ENCODE peak calls at places on chromosomes 6 and 20, in six cellular contexts. One of them, this sample, is unnamed.

GRCh38 chr6:24113891-24114290 is 12.1 kb upstream of the NRSN1 start:
- DNase-seq in fibroblast of lung: no peak
- DNase-seq in tibial nerve: no peak
- DNase-seq in lung: no peak
- DNase-seq in effector memory CD4-positive, alpha-beta T cell: no peak
- DNase-seq in breast epithelium: no peak
- DNase-seq in this sample: no peak

GRCh38 chr6:109188115-109188411 is 92.8 kb downstream of the CEP57L1 start:
- DNase-seq in lung: no peak
- DNase-seq in effector memory CD4-positive, alpha-beta T cell: no peak
- DNase-seq in tibial nerve: no peak
- DNase-seq in breast epithelium: no peak
- DNase-seq in fibroblast of lung: no peak
- DNase-seq in this sample: no peak

GRCh38 chr20:63381781-63382431 is 20.8 kb upstream of the CHRNA4 start:
- DNase-seq in lung: no peak
- DNase-seq in effector memory CD4-positive, alpha-beta T cell: no peak
- DNase-seq in fibroblast of lung: no peak
- DNase-seq in breast epithelium: no peak
- DNase-seq in tibial nerve: no peak
- DNase-seq in this sample: no peak

GRCh38 chr6:44339301-44339700 is 3.1 kb upstream of the SPATS1 start:
- DNase-seq in breast epithelium: no peak
- DNase-seq in effector memory CD4-positive, alpha-beta T cell: no peak
- DNase-seq in tibial nerve: peak; percentile 79
- DNase-seq in lung: no peak
- DNase-seq in fibroblast of lung: no peak
- DNase-seq in this sample: no peak

GRCh38 chr6:54935739-54936138 is 89.2 kb downstream of the FAM83B start:
- DNase-seq in lung: no peak
- DNase-seq in tibial nerve: no peak
- DNase-seq in fibroblast of lung: peak; percentile 75
- DNase-seq in breast epithelium: no peak
- DNase-seq in effector memory CD4-positive, alpha-beta T cell: no peak
- DNase-seq in this sample: no peak

GRCh38 chr6:27812805-27813626 is 99.2 kb downstream of the OR2B2 start:
- DNase-seq in effector memory CD4-positive, alpha-beta T cell: no peak
- DNase-seq in lung: no peak
- DNase-seq in fibroblast of lung: no peak
- DNase-seq in tibial nerve: no peak
- DNase-seq in breast epithelium: no peak
- DNase-seq in this sample: no peak

GRCh38 chr20:4569092-4569491 is 152.6 kb upstream of the PRND start:
- DNase-seq in fibroblast of lung: no peak
- DNase-seq in effector memory CD4-positive, alpha-beta T cell: no peak
- DNase-seq in breast epithelium: no peak
- DNase-seq in lung: no peak
- DNase-seq in tibial nerve: no peak
- DNase-seq in this sample: no peak

GRCh38 chr20:49161428-49162152 is 26.5 kb downstream of the STAU1 start:
- DNase-seq in breast epithelium: no peak
- DNase-seq in tibial nerve: no peak
- DNase-seq in lung: no peak
- DNase-seq in fibroblast of lung: no peak
- DNase-seq in effector memory CD4-positive, alpha-beta T cell: no peak
- DNase-seq in this sample: no peak

GRCh38 chr20:916825-917224 is 691 bp upstream of the ANGPT4 start:
- DNase-seq in effector memory CD4-positive, alpha-beta T cell: no peak
- DNase-seq in fibroblast of lung: no peak
- DNase-seq in lung: no peak
- DNase-seq in breast epithelium: no peak
- DNase-seq in tibial nerve: no peak
- DNase-seq in this sample: no peak

GRCh38 chr6:3226422-3227362 is 761 bp downstream of the TUBB2B start:
- DNase-seq in breast epithelium: no peak
- DNase-seq in effector memory CD4-positive, alpha-beta T cell: no peak
- DNase-seq in lung: no peak
- DNase-seq in fibroblast of lung: no peak
- DNase-seq in tibial nerve: no peak
- DNase-seq in this sample: peak; percentile 73

GRCh38 chr20:14210146-14210545 is 127.3 kb downstream of the FLRT3 start:
- DNase-seq in effector memory CD4-positive, alpha-beta T cell: no peak
- DNase-seq in lung: no peak
- DNase-seq in tibial nerve: no peak
- DNase-seq in fibroblast of lung: no peak
- DNase-seq in breast epithelium: no peak
- DNase-seq in this sample: no peak

GRCh38 chr6:152295346-152295745 is 341.8 kb downstream of the SYNE1 start:
- DNase-seq in breast epithelium: no peak
- DNase-seq in effector memory CD4-positive, alpha-beta T cell: no peak
- DNase-seq in lung: peak; percentile 32
- DNase-seq in fibroblast of lung: peak; percentile 99
- DNase-seq in tibial nerve: peak; percentile 48
- DNase-seq in this sample: no peak

GRCh38 chr6:41284726-41285125 is 1.8 kb downstream of the TREM1 start:
- DNase-seq in effector memory CD4-positive, alpha-beta T cell: no peak
- DNase-seq in lung: peak; percentile 73
- DNase-seq in breast epithelium: no peak
- DNase-seq in tibial nerve: no peak
- DNase-seq in fibroblast of lung: peak; percentile 14
- DNase-seq in this sample: no peak

DNA sequence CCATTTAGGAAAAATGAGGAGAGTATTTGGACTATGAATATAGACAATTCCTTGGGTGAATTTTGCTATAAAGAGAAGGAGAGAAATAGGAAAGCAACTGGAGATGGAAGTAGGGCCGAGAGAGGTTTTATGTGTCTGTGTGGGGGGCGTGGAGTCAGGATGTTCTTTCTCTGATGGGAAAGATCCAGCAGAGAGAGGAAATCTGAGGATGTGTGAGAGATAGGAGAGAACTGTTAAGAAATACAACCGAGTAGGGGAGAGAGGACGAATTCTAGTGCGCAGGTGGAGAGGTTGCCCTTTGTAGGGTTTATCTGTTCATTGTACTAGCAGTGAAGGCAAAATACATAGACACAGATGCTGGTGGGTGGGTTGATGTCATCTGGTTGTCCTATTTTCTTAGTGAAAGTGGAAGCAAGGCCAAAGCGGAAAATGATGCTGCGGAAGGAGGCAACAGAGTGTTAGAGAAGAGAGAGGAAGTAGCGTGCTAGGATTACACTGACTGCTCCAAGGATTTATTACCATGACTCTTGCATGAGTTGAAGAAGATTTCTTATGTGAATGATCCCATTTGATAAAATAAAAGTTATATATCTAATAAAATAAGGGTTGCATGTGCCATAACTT is 57.7 kb downstream of the CLVS2 start:
- DNase-seq in lung: no peak
- DNase-seq in breast epithelium: no peak
- DNase-seq in tibial nerve: no peak
- DNase-seq in effector memory CD4-positive, alpha-beta T cell: no peak
- DNase-seq in fibroblast of lung: no peak
- DNase-seq in this sample: no peak
- H3K27ac ChIP-seq in lung: no peak overlapping the region
- H3K27ac ChIP-seq in breast epithelium: no peak overlapping the region
- H3K27ac ChIP-seq in tibial nerve: no peak overlapping the region
- H3K27ac ChIP-seq in effector memory CD4-positive, alpha-beta T cell: no peak overlapping the region
- H3K27ac ChIP-seq in fibroblast of lung: no peak overlapping the region
- H3K27ac ChIP-seq in this sample: no peak overlapping the region

GRCh38 chr6:21193790-21194189 is 399.8 kb upstream of the SOX4 start:
- DNase-seq in breast epithelium: no peak
- DNase-seq in lung: no peak
- DNase-seq in effector memory CD4-positive, alpha-beta T cell: no peak
- DNase-seq in tibial nerve: no peak
- DNase-seq in fibroblast of lung: no peak
- DNase-seq in this sample: no peak

GRCh38 chr6:21189721-21190120 is 403.8 kb upstream of the SOX4 start:
- DNase-seq in tibial nerve: no peak
- DNase-seq in breast epithelium: no peak
- DNase-seq in lung: no peak
- DNase-seq in fibroblast of lung: no peak
- DNase-seq in effector memory CD4-positive, alpha-beta T cell: no peak
- DNase-seq in this sample: no peak

GRCh38 chr6:21188505-21189223 is 404.9 kb upstream of the SOX4 start:
- DNase-seq in lung: no peak
- DNase-seq in fibroblast of lung: no peak
- DNase-seq in breast epithelium: no peak
- DNase-seq in tibial nerve: no peak
- DNase-seq in effector memory CD4-positive, alpha-beta T cell: no peak
- DNase-seq in this sample: no peak

GRCh38 chr6:21187485-21187884 is 406.1 kb upstream of the SOX4 start:
- DNase-seq in lung: no peak
- DNase-seq in tibial nerve: no peak
- DNase-seq in effector memory CD4-positive, alpha-beta T cell: no peak
- DNase-seq in breast epithelium: no peak
- DNase-seq in fibroblast of lung: no peak
- DNase-seq in this sample: no peak

DNA sequence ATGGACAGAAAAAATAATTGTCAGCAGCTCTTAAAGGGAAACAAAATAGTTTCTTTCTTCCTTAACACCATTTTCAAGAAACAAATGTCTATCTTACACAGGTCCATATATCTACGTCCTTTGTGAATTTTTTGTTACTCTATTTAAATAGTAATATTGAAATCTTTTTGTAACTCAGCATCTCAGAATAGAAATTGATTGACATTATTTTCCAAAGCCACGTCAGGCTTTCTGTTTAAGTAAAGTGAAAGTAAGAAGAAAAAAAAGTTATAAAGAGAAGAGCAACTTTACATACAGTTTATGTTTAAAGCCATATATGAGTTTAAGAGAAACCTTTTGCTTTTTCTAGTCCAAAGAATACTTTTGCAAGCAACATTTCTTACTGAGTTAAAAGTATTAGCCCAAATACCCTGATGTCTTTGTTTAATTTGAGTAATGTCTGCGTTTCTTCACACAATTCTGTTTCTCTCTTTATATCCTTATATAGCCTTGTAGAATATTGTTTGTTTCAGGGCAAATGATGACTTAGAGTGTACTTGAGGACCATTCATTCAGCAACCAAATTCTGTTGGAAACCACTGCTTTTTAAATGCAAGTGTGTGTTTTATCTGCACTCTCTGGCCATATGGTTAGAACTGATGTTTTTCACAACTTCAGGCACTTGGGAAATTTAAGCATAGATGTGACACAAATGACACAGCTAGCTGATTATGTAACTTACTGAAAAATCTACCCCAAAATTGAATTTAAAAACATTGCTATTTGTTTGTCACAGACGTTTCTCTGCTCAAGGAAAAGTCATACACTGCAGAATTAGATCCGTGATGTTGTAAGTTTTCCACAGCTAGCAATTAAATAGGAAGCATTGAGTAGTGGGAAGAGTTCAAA is 402.6 kb upstream of the SOX4 start:
- DNase-seq in lung: no peak
- DNase-seq in tibial nerve: no peak
- DNase-seq in fibroblast of lung: peak; percentile 44
- DNase-seq in breast epithelium: no peak
- DNase-seq in effector memory CD4-positive, alpha-beta T cell: no peak
- DNase-seq in this sample: no peak
- H3K4me3 ChIP-seq in lung: no peak overlapping the region
- H3K4me3 ChIP-seq in tibial nerve: no peak overlapping the region
- H3K4me3 ChIP-seq in fibroblast of lung: no peak overlapping the region
- H3K4me3 ChIP-seq in breast epithelium: no peak overlapping the region
- H3K4me3 ChIP-seq in effector memory CD4-positive, alpha-beta T cell: no peak overlapping the region
- H3K4me3 ChIP-seq in this sample: no peak overlapping the region

DNA sequence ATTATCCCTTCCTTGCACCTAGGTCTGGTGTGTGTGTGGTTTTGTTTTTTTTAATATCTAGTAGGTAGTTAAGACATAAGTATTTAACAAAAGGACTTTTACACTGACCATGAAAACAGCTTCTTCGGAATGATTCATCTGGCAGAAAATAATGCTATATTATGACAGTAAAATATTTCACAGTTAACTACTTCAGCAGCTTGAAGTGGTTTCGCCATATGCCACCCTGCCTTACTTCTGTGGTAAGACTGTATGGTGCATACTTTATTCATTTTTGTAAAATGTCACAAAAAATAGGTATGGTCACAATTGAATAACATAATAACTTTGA is 868 bp upstream of the PTPRK start:
- DNase-seq in lung: no peak
- DNase-seq in effector memory CD4-positive, alpha-beta T cell: no peak
- DNase-seq in tibial nerve: no peak
- DNase-seq in breast epithelium: no peak
- DNase-seq in fibroblast of lung: peak; percentile 69
- DNase-seq in this sample: no peak
- H3K4me1 ChIP-seq in lung: no peaks in the 10 kb centered on the region
- H3K4me1 ChIP-seq in effector memory CD4-positive, alpha-beta T cell: peaks cover 17% of the 10 kb centered on the region
- H3K4me1 ChIP-seq in tibial nerve: no peaks in the 10 kb centered on the region
- H3K4me1 ChIP-seq in breast epithelium: no peaks in the 10 kb centered on the region
- H3K4me1 ChIP-seq in fibroblast of lung: peaks cover 16% of the 10 kb centered on the region
- H3K4me1 ChIP-seq in this sample: peaks cover 11% of the 10 kb centered on the region

GRCh38 chr6:125533710-125534397 is 215.6 kb upstream of the HEY2 start:
- DNase-seq in effector memory CD4-positive, alpha-beta T cell: no peak
- DNase-seq in tibial nerve: no peak
- DNase-seq in lung: no peak
- DNase-seq in breast epithelium: no peak
- DNase-seq in fibroblast of lung: no peak
- DNase-seq in this sample: no peak

GRCh38 chr6:125537090-125537489 is 212.3 kb upstream of the HEY2 start:
- DNase-seq in breast epithelium: no peak
- DNase-seq in lung: no peak
- DNase-seq in effector memory CD4-positive, alpha-beta T cell: no peak
- DNase-seq in fibroblast of lung: no peak
- DNase-seq in tibial nerve: no peak
- DNase-seq in this sample: no peak

GRCh38 chr6:125529061-125529460 is 220.4 kb upstream of the HEY2 start:
- DNase-seq in lung: no peak
- DNase-seq in breast epithelium: no peak
- DNase-seq in tibial nerve: no peak
- DNase-seq in fibroblast of lung: no peak
- DNase-seq in effector memory CD4-positive, alpha-beta T cell: no peak
- DNase-seq in this sample: no peak

GRCh38 chr6:125539892-125540291 is 209.5 kb upstream of the HEY2 start:
- DNase-seq in effector memory CD4-positive, alpha-beta T cell: no peak
- DNase-seq in lung: no peak
- DNase-seq in breast epithelium: no peak
- DNase-seq in fibroblast of lung: no peak
- DNase-seq in tibial nerve: no peak
- DNase-seq in this sample: no peak

DNA sequence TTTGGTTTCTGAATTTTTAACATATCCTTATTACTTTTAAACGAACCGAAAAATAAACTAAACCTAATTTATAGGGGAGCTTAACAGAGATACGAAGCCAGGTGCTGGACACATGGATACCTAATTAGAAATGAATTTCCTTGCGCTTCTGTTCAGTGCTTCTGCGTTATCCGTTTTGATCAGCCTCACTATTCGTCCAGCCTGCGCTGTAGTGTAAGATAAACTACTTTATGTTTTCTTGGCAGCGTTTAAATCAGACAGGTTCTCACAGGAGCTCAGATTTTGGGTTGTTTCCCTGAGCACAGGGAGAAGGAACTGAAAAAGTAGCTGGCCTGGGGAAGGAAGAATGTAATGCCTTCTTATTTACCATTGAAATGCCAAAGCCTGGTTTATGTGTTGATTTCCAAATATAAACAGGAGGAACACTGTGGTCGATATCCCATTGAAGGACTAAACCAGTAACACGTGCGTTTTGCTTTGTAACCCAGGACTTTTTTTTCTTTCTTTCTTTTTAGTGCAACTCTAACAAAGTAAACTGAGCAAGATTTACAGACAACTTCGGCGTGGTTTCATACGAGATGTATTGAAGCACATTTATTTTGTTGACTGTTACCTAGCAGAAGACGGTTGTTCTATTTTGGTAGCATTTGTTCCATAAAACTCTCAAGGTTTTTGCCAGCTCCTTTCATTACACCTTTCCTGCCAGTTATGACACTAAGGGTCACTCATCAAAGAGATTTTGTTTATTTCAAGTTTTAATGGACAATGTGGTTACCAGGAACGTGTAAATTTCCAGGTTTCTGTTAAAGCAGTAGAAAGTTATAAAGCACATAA is 214.8 kb upstream of the HEY2 start:
- DNase-seq in fibroblast of lung: no peak
- DNase-seq in lung: no peak
- DNase-seq in effector memory CD4-positive, alpha-beta T cell: no peak
- DNase-seq in tibial nerve: no peak
- DNase-seq in breast epithelium: no peak
- DNase-seq in this sample: no peak
- H3K27ac ChIP-seq in fibroblast of lung: no peak overlapping the region
- H3K27ac ChIP-seq in lung: no peak overlapping the region
- H3K27ac ChIP-seq in effector memory CD4-positive, alpha-beta T cell: no peak overlapping the region
- H3K27ac ChIP-seq in tibial nerve: no peak overlapping the region
- H3K27ac ChIP-seq in breast epithelium: peak overlapping the region; percentile 10
- H3K27ac ChIP-seq in this sample: no peak overlapping the region

This sample was measured in pancreas.